ENCODE peak calls at places on chromosomes 7 and 10, in seven cellular contexts. G is heart left ventricle, I is IMR-90, R is breast epithelium, N is lower leg skin, L is body of pancreas, A is ovary. H is an unnamed sample.

GRCh38 chr7:52119537-52119936 is 802.9 kb upstream of the COBL start:
- DNase-seq in G (no peak), I (no peak), R (no peak), N (no peak), L (no peak), A (no peak), H (no peak)

GRCh38 chr10:44262551-44263251 is 122.2 kb downstream of the CXCL12 start:
- DNase-seq in G (no peak), I (no peak), R (no peak), N (no peak), L (no peak), A (no peak), H (no peak)

GRCh38 chr7:66698652-66699205 is 41.8 kb upstream of the RABGEF1 start:
- DNase-seq in G (no peak), I (no peak), R (no peak), N (no peak), L (no peak), A (no peak), H (no peak)

GRCh38 chr7:157016352-157017041 is 6.0 kb upstream of the MNX1 start:
- DNase-seq in G (no peak), I (no peak), R (no peak), N (peak; percentile 66), L (no peak), A (no peak), H (no peak)

GRCh38 chr10:97679594-97679993 is 7.4 kb downstream of the AVPI1 start:
- DNase-seq in G (no peak), I (no peak), R (no peak), N (no peak), L (no peak), A (no peak), H (no peak)

GRCh38 chr10:130871406-130871805 is 440.1 kb downstream of the TCERG1L start:
- DNase-seq in G (no peak), I (no peak), R (no peak), N (peak; percentile 76), L (no peak), A (no peak), H (no peak)

GRCh38 chr7:27423290-27423689 is 180.7 kb downstream of the EVX1 start:
- DNase-seq in G (no peak), I (no peak), R (no peak), N (no peak), L (peak; percentile 19), A (no peak), H (no peak)

GRCh38 chr7:143398616-143399015 is 10.0 kb downstream of the EPHA1 start:
- DNase-seq in G (no peak), I (no peak), R (no peak), N (peak; percentile 78), L (no peak), A (no peak), H (no peak)

GRCh38 chr7:11726251-11727155 is 105.5 kb downstream of the THSD7A start:
- DNase-seq in G (peak; percentile 28), I (peak; percentile 9), R (no peak), N (no peak), L (no peak), A (peak; percentile 29), H (no peak)

GRCh38 chr7:41437257-41438196 is 265.4 kb downstream of the INHBA start:
- DNase-seq in G (no peak), I (no peak), R (no peak), N (no peak), L (no peak), A (no peak), H (peak; percentile 54)

GRCh38 chr7:158266426-158266816 is 321.2 kb downstream of the PTPRN2 start:
- DNase-seq in G (no peak), I (no peak), R (peak; percentile 38), N (no peak), L (no peak), A (no peak), H (no peak)

GRCh38 chr7:150737265-150738055 is at the start of gene GIMAP5:
- DNase-seq in G (peak; percentile 43), I (no peak), R (no peak), N (no peak), L (no peak), A (no peak), H (no peak)

GRCh38 chr10:88245974-88246511 is 337.1 kb downstream of the RNLS start:
- DNase-seq in G (peak; percentile 35), I (peak; percentile 76), R (no peak), N (no peak), L (no peak), A (no peak), H (no peak)

GRCh38 chr7:136009488-136010079 is 32.4 kb upstream of the MTPN start:
- DNase-seq in G (no peak), I (peak; percentile 58), R (no peak), N (no peak), L (no peak), A (no peak), H (no peak)

GRCh38 chr10:32530231-32530630 is 84.3 kb downstream of the CCDC7 start:
- DNase-seq in G (no peak), I (no peak), R (no peak), N (no peak), L (no peak), A (no peak), H (no peak)

GRCh38 chr10:51300617-51301350 is 226.5 kb downstream of the PRKG1 start:
- DNase-seq in G (no peak), I (no peak), R (no peak), N (no peak), L (no peak), A (no peak), H (no peak)

GRCh38 chr10:110209399-110209925 is 2.1 kb downstream of the MXI1 start:
- DNase-seq in G (peak; percentile 69), I (peak; percentile 65), R (peak; percentile 79), N (peak; percentile 94), L (peak; percentile 71), A (peak; percentile 83), H (peak; percentile 50)

GRCh38 chr10:61063911-61064310 is 119.9 kb upstream of the RHOBTB1 start:
- DNase-seq in G (no peak), I (peak; percentile 23), R (no peak), N (no peak), L (no peak), A (no peak), H (no peak)

GRCh38 chr10:124093076-124093773 is at the start of gene CHST15:
- DNase-seq in G (peak; percentile 50), I (no peak), R (peak; percentile 72), N (peak; percentile 90), L (peak; percentile 54), A (peak; percentile 67), H (peak; percentile 86)
- TF ChIP-seq POLR2A in G (no peak), I (no peak), R (peak; percentile 76), N (no peak), L (peak; percentile 83), A (no peak), H (no peak)

GRCh38 chr10:18665079-18665478 is 5.8 kb downstream of the ARL5B start:
- DNase-seq in G (no peak), I (no peak), R (no peak), N (no peak), L (no peak), A (no peak), H (no peak)

GRCh38 chr10:18665815-18666558 is 6.8 kb downstream of the ARL5B start:
- DNase-seq in G (no peak), I (peak; percentile 56), R (no peak), N (no peak), L (no peak), A (no peak), H (no peak)

GRCh38 chr10:18666810-18667209 is 7.6 kb downstream of the ARL5B start:
- DNase-seq in G (no peak), I (peak; percentile 86), R (no peak), N (no peak), L (no peak), A (no peak), H (peak; percentile 44)

DNA sequence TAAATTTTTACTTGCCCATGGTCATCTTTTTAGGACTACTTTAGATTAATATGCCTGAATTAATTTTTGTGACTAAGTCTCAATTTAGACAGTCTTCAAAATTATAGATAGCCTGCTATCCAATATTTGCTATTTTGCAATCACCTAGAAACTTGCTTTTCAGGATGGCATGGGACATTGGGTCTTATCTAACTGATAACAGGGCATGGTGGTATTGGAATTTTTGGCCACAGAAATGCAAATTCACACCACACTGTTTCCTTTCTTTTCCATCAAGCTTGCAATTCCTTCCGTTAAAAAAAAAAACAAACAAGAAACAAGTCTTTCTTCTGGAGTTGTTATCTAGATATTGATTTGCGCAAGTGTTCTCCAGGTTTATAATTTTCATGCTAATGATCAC is 8.8 kb downstream of the ARL5B start:
- DNase-seq in G (no peak), I (no peak), R (no peak), N (no peak), L (no peak), A (no peak), H (no peak)
- TF ChIP-seq POLR2A in G (no peak), I (no peak), R (no peak), N (no peak), L (no peak), A (no peak), H (no peak)

DNA sequence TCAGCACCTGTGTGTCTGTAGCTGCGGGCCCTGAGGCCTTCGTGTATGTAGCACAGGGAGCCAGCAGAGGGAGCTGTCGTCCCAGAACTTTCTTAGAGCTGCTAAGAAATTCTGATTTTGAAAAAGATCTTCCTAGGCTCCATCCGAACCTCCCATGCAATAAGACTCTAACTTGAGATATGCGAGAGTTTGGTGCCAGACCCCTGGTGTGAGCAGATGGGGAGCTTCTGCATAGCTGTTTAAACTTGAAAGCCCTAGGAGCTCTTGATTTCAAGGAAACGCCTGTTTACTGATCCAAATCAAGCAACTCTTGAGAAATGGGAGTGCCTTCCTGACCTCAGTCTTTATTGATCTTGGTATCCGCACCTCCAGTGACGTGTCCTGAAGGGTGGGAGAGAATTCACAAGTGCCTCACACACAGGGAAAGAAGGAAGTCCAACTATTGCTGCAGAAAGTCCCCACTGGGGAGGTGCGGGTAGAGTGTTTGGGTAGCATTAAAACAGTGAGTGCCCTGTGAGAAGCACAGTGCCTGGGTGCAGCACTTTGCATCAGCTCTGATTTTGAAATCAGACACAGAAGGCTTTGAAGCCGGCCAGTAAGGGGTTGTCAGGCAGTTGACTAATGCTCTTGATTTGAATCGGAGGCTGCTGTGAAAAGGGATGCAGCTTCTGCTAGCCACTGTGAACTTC is 66.4 kb upstream of the STRIP2 start:
- DNase-seq in G (peak; percentile 73), I (peak; percentile 72), R (peak; percentile 79), N (peak; percentile 95), L (peak; percentile 82), A (peak; percentile 78), H (peak; percentile 41)
- TF ChIP-seq POLR2A in G (no peak), I (no peak), R (no peak), N (no peak), L (peak; percentile 31), A (no peak), H (no peak)

DNA sequence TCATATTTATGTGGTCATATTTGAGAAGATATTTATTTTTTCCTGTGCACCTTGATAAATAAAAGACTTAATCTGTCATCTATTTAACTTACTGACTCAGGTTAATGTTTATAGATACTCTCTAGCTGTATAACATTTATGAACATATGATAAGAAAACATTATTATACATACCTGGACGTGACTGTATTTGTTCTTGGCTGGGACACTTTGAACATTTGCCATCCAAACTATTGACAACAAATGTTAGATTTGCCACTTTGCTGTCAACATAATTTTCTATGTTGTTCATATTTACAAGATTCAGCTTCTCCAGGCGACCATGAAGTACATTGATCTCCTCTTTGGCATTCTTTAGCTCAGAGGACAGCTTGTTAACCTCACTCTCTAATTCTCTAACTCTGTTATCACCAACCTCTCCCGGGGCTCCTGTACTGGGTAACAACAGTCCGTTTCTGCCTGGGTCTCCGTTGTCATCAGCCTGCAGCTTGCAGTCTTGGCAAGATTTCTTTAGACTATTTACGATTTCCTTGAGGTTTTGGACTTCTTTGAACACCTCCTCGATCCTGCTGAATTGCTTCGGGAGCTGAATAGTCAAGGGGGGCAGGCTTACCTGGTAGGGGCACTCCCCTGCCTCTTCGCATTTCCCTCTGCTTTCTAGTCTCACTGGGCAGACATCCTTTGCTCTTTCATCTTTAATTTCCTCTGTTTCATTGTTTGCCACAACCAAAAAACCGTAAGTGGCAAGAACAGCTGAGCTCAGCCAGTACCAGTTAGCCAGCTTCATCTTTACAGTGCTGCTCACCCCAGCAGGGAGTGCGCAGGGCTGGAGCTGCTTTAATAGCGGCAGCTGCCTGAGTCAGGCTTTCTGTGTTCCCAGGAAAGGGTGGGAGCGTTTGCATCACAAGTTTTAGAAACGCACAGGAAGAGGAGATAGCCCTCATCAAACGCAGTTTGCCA is at the start of gene FGL2:
- DNase-seq in G (peak; percentile 75), I (peak; percentile 67), R (no peak), N (peak; percentile 93), L (peak; percentile 20), A (peak; percentile 50), H (no peak)
- TF ChIP-seq POLR2A in G (no peak), I (no peak), R (no peak), N (no peak), L (no peak), A (no peak), H (no peak)

H was measured in H54.